ENCODE peak calls at places on chromosomes 7 and 10, in four cellular contexts. F is NCI-H2171; D is stimulated activated CD4-positive, alpha-beta T cell treated with anti-CD3 and anti-CD28 coated beads, Interleukin-2, amount 100 ng/mL, for 24 hours; L is RKO. O is an unnamed sample.

GRCh38 chr7:96236198-96237039 is 85.5 kb downstream of the SLC25A13 start:
- DNase-seq in F (peak; percentile 69), D (no peak), L (peak; percentile 29), O (no peak)

GRCh38 chr7:902996-903395 is 26.6 kb downstream of the GET4 start:
- DNase-seq in F (no peak), D (no peak), L (no peak), O (no peak)

GRCh38 chr10:131973160-131973951 is 8.4 kb downstream of the BNIP3 start:
- DNase-seq in F (no peak), D (no peak), L (no peak), O (no peak)

GRCh38 chr10:51203359-51203758 is 129.1 kb downstream of the PRKG1 start:
- DNase-seq in F (no peak), D (no peak), L (no peak), O (no peak)

GRCh38 chr10:8323443-8324054 is 269.1 kb downstream of the GATA3 start:
- DNase-seq in F (no peak), D (no peak), L (no peak), O (no peak)

GRCh38 chr10:77836299-77836820 is 90.2 kb downstream of the DLG5 start:
- DNase-seq in F (no peak), D (peak; percentile 63), L (no peak), O (peak; percentile 47)

GRCh38 chr7:156496491-156497264 is 143.9 kb upstream of the RNF32 start:
- DNase-seq in F (no peak), D (no peak), L (no peak), O (no peak)

GRCh38 chr10:75395171-75395954 is 6.2 kb downstream of the ZNF503 start:
- DNase-seq in F (no peak), D (peak; percentile 24), L (no peak), O (peak; percentile 65)

GRCh38 chr7:72080349-72080766 is 331.8 kb downstream of the CALN1 start:
- DNase-seq in F (peak; percentile 8), D (no peak), L (no peak), O (no peak)